ENCODE peak calls at places on chromosomes 7 and 10, in seven cellular contexts. X, Y, L, R, S, Z and V are unnamed samples.

GRCh38 chr10:3783721-3784432 is 1.1 kb downstream of the KLF6 start:
- DNase-seq in L (no peak), R (peak), Z (no peak), Y (peak), X (peak), S (peak), V (no peak)

GRCh38 chr7:139297795-139298194 is 43.3 kb upstream of the FMC1 start:
- DNase-seq in Z (no peak), L (no peak), Y (no peak), R (peak), S (no peak), X (no peak), V (no peak)

GRCh38 chr7:2870471-2870941 is 26.4 kb upstream of the GNA12 start:
- DNase-seq in S (peak), Y (peak), X (peak), L (peak), Z (peak), R (peak), V (peak)

GRCh38 chr7:70016044-70016770 is 417.9 kb downstream of the AUTS2 start:
- DNase-seq in R (no peak), S (no peak), L (no peak), Y (no peak), X (no peak), Z (peak), V (no peak)

GRCh38 chr7:66110861-66111260 is 3.8 kb upstream of the CRCP start:
- DNase-seq in Z (peak), L (no peak), R (no peak), Y (no peak), X (peak), S (no peak), V (peak)

GRCh38 chr10:17425584-17426262 is 28.7 kb downstream of the ST8SIA6 start:
- DNase-seq in L (peak), X (no peak), Y (no peak), Z (no peak), R (no peak), S (no peak), V (no peak)

GRCh38 chr7:6440381-6440780 is 7.4 kb downstream of the DAGLB start:
- DNase-seq in X (no peak), Z (no peak), Y (no peak), R (no peak), S (no peak), L (no peak), V (no peak)

GRCh38 chr7:21200513-21200912 is 227.4 kb upstream of the SP4 start:
- DNase-seq in S (no peak), R (no peak), X (no peak), Y (no peak), L (no peak), Z (no peak), V (no peak)

GRCh38 chr7:111827863-111828504 is 265.7 kb upstream of the IMMP2L start:
- DNase-seq in S (no peak), Z (no peak), L (no peak), R (no peak), Y (no peak), X (peak), V (peak)

GRCh38 chr7:150846291-150847115 is 5.8 kb upstream of the AOC1 start:
- DNase-seq in Y (no peak), L (no peak), X (no peak), S (no peak), R (no peak), Z (no peak), V (no peak)

GRCh38 chr10:114806572-114807391 is 14.8 kb upstream of the FHIP2A start:
- DNase-seq in S (no peak), Z (no peak), X (no peak), Y (no peak), R (no peak), L (no peak), V (no peak)